ENCODE peak calls at places on chromosomes 2 and 18, in six cellular contexts. One of them, this sample, is unnamed.

GRCh38 chr2:218856168-218856895 is 3.3 kb upstream of the WNT6 start:
- DNase-seq in HepG2: no peak
- DNase-seq in GM12892: no peak
- DNase-seq in GM12878: no peak
- DNase-seq in H1: no peak
- DNase-seq in K562: no peak
- DNase-seq in this sample: no peak

GRCh38 chr2:179650420-179650819 is 211.0 kb downstream of the ZNF385B start:
- DNase-seq in HepG2: no peak
- DNase-seq in GM12892: no peak
- DNase-seq in GM12878: no peak
- DNase-seq in H1: no peak
- DNase-seq in K562: no peak
- DNase-seq in this sample: no peak

GRCh38 chr18:26473721-26474120 is 74.6 kb downstream of the KCTD1 start:
- DNase-seq in HepG2: no peak
- DNase-seq in GM12892: no peak
- DNase-seq in GM12878: no peak
- DNase-seq in H1: no peak
- DNase-seq in K562: no peak
- DNase-seq in this sample: no peak

GRCh38 chr2:43127208-43127940 is 99.0 kb downstream of the ZFP36L2 start:
- DNase-seq in HepG2: peak
- DNase-seq in GM12892: peak
- DNase-seq in GM12878: no peak
- DNase-seq in H1: peak
- DNase-seq in K562: peak
- DNase-seq in this sample: peak

GRCh38 chr2:133591164-133591563 is 22.9 kb upstream of the NCKAP5 start:
- DNase-seq in HepG2: no peak
- DNase-seq in GM12892: no peak
- DNase-seq in GM12878: no peak
- DNase-seq in H1: no peak
- DNase-seq in K562: no peak
- DNase-seq in this sample: no peak

GRCh38 chr2:190137561-190137960 is 75.0 kb upstream of the MSTN start:
- DNase-seq in HepG2: no peak
- DNase-seq in GM12892: no peak
- DNase-seq in GM12878: no peak
- DNase-seq in H1: no peak
- DNase-seq in K562: no peak
- DNase-seq in this sample: no peak

GRCh38 chr2:71336802-71337201 is 5.2 kb downstream of the ZNF638 start:
- DNase-seq in HepG2: no peak
- DNase-seq in GM12892: no peak
- DNase-seq in GM12878: no peak
- DNase-seq in H1: no peak
- DNase-seq in K562: no peak
- DNase-seq in this sample: no peak

GRCh38 chr18:48781990-48782368 is 168.8 kb downstream of the SMAD7 start:
- DNase-seq in HepG2: peak
- DNase-seq in GM12892: no peak
- DNase-seq in GM12878: no peak
- DNase-seq in H1: no peak
- DNase-seq in K562: no peak
- DNase-seq in this sample: no peak

GRCh38 chr18:27430595-27430994 is 245.5 kb upstream of the CHST9 start:
- DNase-seq in HepG2: no peak
- DNase-seq in GM12892: no peak
- DNase-seq in GM12878: no peak
- DNase-seq in H1: no peak
- DNase-seq in K562: no peak
- DNase-seq in this sample: no peak

GRCh38 chr2:177180269-177181021 is 32.1 kb upstream of the HNRNPA3 start:
- DNase-seq in HepG2: no peak
- DNase-seq in GM12892: no peak
- DNase-seq in GM12878: no peak
- DNase-seq in H1: no peak
- DNase-seq in K562: no peak
- DNase-seq in this sample: no peak

GRCh38 chr2:238509151-238509820 is 82.6 kb downstream of the ASB1 start:
- DNase-seq in HepG2: no peak
- DNase-seq in GM12892: no peak
- DNase-seq in GM12878: no peak
- DNase-seq in H1: peak
- DNase-seq in K562: no peak
- DNase-seq in this sample: no peak

GRCh38 chr2:84629550-84629949 is 113.3 kb downstream of the DNAH6 start:
- DNase-seq in HepG2: no peak
- DNase-seq in GM12892: no peak
- DNase-seq in GM12878: no peak
- DNase-seq in H1: no peak
- DNase-seq in K562: no peak
- DNase-seq in this sample: no peak

GRCh38 chr2:196331143-196331542 is 159.8 kb upstream of the STK17B start:
- DNase-seq in HepG2: no peak
- DNase-seq in GM12892: no peak
- DNase-seq in GM12878: no peak
- DNase-seq in H1: no peak
- DNase-seq in K562: peak
- DNase-seq in this sample: no peak

GRCh38 chr2:64832926-64833325 is 156.3 kb upstream of the SLC1A4 start:
- DNase-seq in HepG2: no peak
- DNase-seq in GM12892: no peak
- DNase-seq in GM12878: no peak
- DNase-seq in H1: no peak
- DNase-seq in K562: no peak
- DNase-seq in this sample: no peak

GRCh38 chr2:106885326-106885725 is 641 bp downstream of the ST6GAL2 start:
- DNase-seq in HepG2: no peak
- DNase-seq in GM12892: no peak
- DNase-seq in GM12878: no peak
- DNase-seq in H1: no peak
- DNase-seq in K562: no peak
- DNase-seq in this sample: no peak

GRCh38 chr2:222572761-222573174 is 83.1 kb downstream of the FARSB start:
- DNase-seq in HepG2: peak
- DNase-seq in GM12892: no peak
- DNase-seq in GM12878: no peak
- DNase-seq in H1: no peak
- DNase-seq in K562: no peak
- DNase-seq in this sample: no peak

GRCh38 chr18:8041526-8042111 is 474.5 kb downstream of the PTPRM start:
- DNase-seq in HepG2: peak
- DNase-seq in GM12892: no peak
- DNase-seq in GM12878: no peak
- DNase-seq in H1: no peak
- DNase-seq in K562: no peak
- DNase-seq in this sample: no peak

GRCh38 chr2:71666094-71666474 is 212.7 kb downstream of the DYSF start:
- DNase-seq in HepG2: no peak
- DNase-seq in GM12892: no peak
- DNase-seq in GM12878: no peak
- DNase-seq in H1: no peak
- DNase-seq in K562: no peak
- DNase-seq in this sample: no peak

GRCh38 chr2:128306081-128306930 is 12.4 kb downstream of the HS6ST1 start:
- DNase-seq in HepG2: peak
- DNase-seq in GM12892: no peak
- DNase-seq in GM12878: no peak
- DNase-seq in H1: no peak
- DNase-seq in K562: peak
- DNase-seq in this sample: no peak

GRCh38 chr2:240237609-240238151 is 97.2 kb upstream of the OTOS start:
- DNase-seq in HepG2: no peak
- DNase-seq in GM12892: no peak
- DNase-seq in GM12878: no peak
- DNase-seq in H1: no peak
- DNase-seq in K562: peak
- DNase-seq in this sample: no peak
- TF ChIP-seq POLR2A in HepG2: no peak
- TF ChIP-seq POLR2A in GM12892: no peak
- TF ChIP-seq POLR2A in GM12878: no peak
- TF ChIP-seq POLR2A in H1: no peak
- TF ChIP-seq POLR2A in K562: no peak
- TF ChIP-seq POLR2A in this sample: no peak

DNA sequence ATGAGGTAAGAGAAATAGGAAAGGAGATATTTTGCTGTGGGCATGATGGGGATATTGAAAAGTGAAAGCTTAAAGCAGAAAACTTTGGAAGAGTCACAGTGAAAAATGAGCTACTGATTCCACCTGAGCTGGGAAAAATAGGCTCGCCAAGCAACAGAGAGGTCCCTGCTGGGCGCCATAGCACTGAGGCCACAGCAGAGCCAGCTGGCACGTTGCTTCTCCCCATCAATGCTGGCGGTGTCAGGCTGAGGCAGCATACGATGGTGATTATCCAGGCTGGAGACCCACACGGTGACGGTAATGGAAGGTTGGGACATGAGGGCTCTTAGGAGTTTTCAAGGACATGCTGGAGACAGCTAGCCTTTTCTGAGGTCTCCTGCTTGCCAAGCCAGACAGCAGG is 25.8 kb upstream of the DTNB start:
- DNase-seq in HepG2: no peak
- DNase-seq in GM12892: no peak
- DNase-seq in GM12878: no peak
- DNase-seq in H1: no peak
- DNase-seq in K562: no peak
- DNase-seq in this sample: no peak
- TF ChIP-seq TAF1 in HepG2: no peak
- TF ChIP-seq TAF1 in GM12892: no peak
- TF ChIP-seq TAF1 in GM12878: no peak
- TF ChIP-seq TAF1 in H1: no peak
- TF ChIP-seq TAF1 in K562: no peak
- TF ChIP-seq TAF1 in this sample: no peak

GRCh38 chr2:109397883-109398282 is 215.9 kb downstream of the SEPTIN10 start:
- DNase-seq in HepG2: no peak
- DNase-seq in GM12892: no peak
- DNase-seq in GM12878: no peak
- DNase-seq in H1: no peak
- DNase-seq in K562: no peak
- DNase-seq in this sample: no peak
- TF ChIP-seq POLR2AphosphoS5 in HepG2: no peak
- TF ChIP-seq POLR2AphosphoS5 in GM12892: no peak
- TF ChIP-seq POLR2AphosphoS5 in GM12878: no peak
- TF ChIP-seq POLR2AphosphoS5 in H1: no peak
- TF ChIP-seq POLR2AphosphoS5 in K562: no peak
- TF ChIP-seq POLR2AphosphoS5 in this sample: no peak

GRCh38 chr2:88628569-88628939 is 1.3 kb upstream of the EIF2AK3 start:
- DNase-seq in HepG2: no peak
- DNase-seq in GM12892: no peak
- DNase-seq in GM12878: no peak
- DNase-seq in H1: no peak
- DNase-seq in K562: no peak
- DNase-seq in this sample: no peak

GRCh38 chr2:88624477-88624876 is 2.8 kb downstream of the EIF2AK3 start:
- DNase-seq in HepG2: no peak
- DNase-seq in GM12892: no peak
- DNase-seq in GM12878: no peak
- DNase-seq in H1: no peak
- DNase-seq in K562: no peak
- DNase-seq in this sample: no peak

GRCh38 chr2:88626171-88627054 is 851 bp downstream of the EIF2AK3 start:
- DNase-seq in HepG2: no peak
- DNase-seq in GM12892: peak
- DNase-seq in GM12878: no peak
- DNase-seq in H1: no peak
- DNase-seq in K562: peak
- DNase-seq in this sample: peak

GRCh38 chr2:88627856-88628568 is 748 bp upstream of the EIF2AK3 start:
- DNase-seq in HepG2: no peak
- DNase-seq in GM12892: peak
- DNase-seq in GM12878: no peak
- DNase-seq in H1: peak
- DNase-seq in K562: peak
- DNase-seq in this sample: peak

DNA sequence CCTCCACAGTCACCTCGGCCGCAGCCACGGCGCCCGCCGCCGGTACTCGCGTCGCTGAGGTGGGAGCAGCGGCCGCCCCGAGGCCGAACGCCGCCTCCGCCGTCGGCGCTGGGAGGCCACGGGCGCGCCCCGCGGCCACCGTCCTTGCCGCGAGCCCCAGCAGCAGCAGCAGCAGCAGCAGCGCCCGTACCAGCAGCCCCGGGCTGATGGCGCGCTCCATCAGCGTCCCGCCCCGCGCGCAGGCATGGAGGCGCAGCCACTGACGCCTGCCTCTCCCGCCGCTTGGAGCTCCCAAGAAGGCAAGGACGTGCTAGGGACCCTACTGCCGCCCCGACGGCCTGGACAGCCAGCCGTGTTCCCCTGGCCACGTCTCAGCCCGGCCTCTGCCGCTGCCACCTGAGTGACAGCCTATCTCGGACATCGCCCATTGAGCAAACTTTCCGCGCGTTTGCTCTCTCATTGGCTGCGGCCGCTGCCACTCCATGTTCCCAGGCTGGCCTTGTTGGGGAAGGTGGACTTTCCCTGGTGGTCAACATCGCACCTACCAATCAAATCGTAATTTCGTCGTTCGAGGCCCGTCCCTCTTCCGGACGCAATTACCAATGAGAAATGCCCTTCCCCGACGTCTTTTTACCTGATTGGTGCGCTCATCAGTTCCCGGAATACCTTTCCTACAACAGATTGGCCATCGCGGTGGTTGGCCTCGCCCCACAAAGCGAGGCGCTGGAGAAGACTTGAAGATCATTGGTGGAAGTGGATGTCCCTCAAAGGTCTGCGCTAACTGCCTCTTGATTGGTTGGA is at the start of gene EIF2AK3:
- DNase-seq in HepG2: peak
- DNase-seq in GM12892: peak
- DNase-seq in GM12878: peak
- DNase-seq in H1: peak
- DNase-seq in K562: peak
- DNase-seq in this sample: peak
- TF ChIP-seq POLR2A in HepG2: peak
- TF ChIP-seq POLR2A in GM12892: peak
- TF ChIP-seq POLR2A in GM12878: peak
- TF ChIP-seq POLR2A in H1: peak
- TF ChIP-seq POLR2A in K562: peak
- TF ChIP-seq POLR2A in this sample: peak

DNA sequence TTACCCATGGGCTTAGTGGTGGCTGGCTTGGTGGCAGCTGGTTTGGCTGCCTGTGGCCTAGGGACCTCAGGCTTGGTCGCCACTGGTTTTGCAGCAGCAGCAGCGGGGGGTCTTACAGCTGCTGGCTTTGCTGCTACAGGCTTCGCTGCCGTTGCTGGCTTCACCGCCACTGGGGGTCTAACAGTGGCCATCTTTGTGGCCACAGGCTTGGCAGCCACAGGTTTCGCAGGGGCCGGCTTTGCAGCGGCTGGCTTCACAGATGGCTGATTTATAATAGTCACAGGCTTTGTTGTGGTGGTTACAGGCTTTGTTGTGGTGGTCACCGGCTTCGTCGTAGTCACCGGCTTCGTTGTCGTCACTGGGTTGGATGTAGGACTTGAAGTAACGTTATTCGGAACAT is 77.8 kb downstream of the COL6A3 start:
- DNase-seq in HepG2: no peak
- DNase-seq in GM12892: no peak
- DNase-seq in GM12878: no peak
- DNase-seq in H1: no peak
- DNase-seq in K562: no peak
- DNase-seq in this sample: no peak
- TF ChIP-seq TAF1 in HepG2: no peak
- TF ChIP-seq TAF1 in GM12892: no peak
- TF ChIP-seq TAF1 in GM12878: no peak
- TF ChIP-seq TAF1 in H1: no peak
- TF ChIP-seq TAF1 in K562: no peak
- TF ChIP-seq TAF1 in this sample: no peak

This sample was measured in GM12891.